ENCODE peak calls at places on chromosomes 12 and 14, in ten cellular contexts. One of them, this sample, is unnamed.

GRCh38 chr14:96649327-96649601 is 147.1 kb downstream of the PAPOLA start:
- DNase-seq in heart right ventricle: no peak
- DNase-seq in suprapubic skin: no peak
- DNase-seq in fibroblast of the aortic adventitia: no peak
- DNase-seq in PC-3: no peak
- DNase-seq in GM06990: no peak
- DNase-seq in HL-60: no peak
- DNase-seq in AG10803: no peak
- DNase-seq in BJ: no peak
- DNase-seq in left ventricle myocardium inferior: no peak
- DNase-seq in this sample: no peak

GRCh38 chr14:61229475-61229888 is 51.7 kb downstream of the TMEM30B start:
- DNase-seq in heart right ventricle: no peak
- DNase-seq in suprapubic skin: no peak
- DNase-seq in fibroblast of the aortic adventitia: no peak
- DNase-seq in PC-3: peak; percentile 22
- DNase-seq in GM06990: no peak
- DNase-seq in HL-60: no peak
- DNase-seq in AG10803: no peak
- DNase-seq in BJ: no peak
- DNase-seq in left ventricle myocardium inferior: no peak
- DNase-seq in this sample: peak; percentile 32

GRCh38 chr12:18171571-18171970 is 81.6 kb upstream of the RERGL start:
- DNase-seq in heart right ventricle: no peak
- DNase-seq in suprapubic skin: no peak
- DNase-seq in fibroblast of the aortic adventitia: peak; percentile 55
- DNase-seq in PC-3: peak; percentile 1
- DNase-seq in GM06990: no peak
- DNase-seq in HL-60: no peak
- DNase-seq in AG10803: peak; percentile 59
- DNase-seq in BJ: no peak
- DNase-seq in left ventricle myocardium inferior: no peak
- DNase-seq in this sample: peak; percentile 63

GRCh38 chr14:65106316-65106715 is 4.0 kb upstream of the MAX start:
- DNase-seq in heart right ventricle: no peak
- DNase-seq in suprapubic skin: no peak
- DNase-seq in fibroblast of the aortic adventitia: no peak
- DNase-seq in PC-3: no peak
- DNase-seq in GM06990: no peak
- DNase-seq in HL-60: no peak
- DNase-seq in AG10803: no peak
- DNase-seq in BJ: no peak
- DNase-seq in left ventricle myocardium inferior: no peak
- DNase-seq in this sample: no peak

GRCh38 chr12:3520168-3520567 is 29.2 kb downstream of the PRMT8 start:
- DNase-seq in heart right ventricle: peak; percentile 45
- DNase-seq in suprapubic skin: no peak
- DNase-seq in fibroblast of the aortic adventitia: no peak
- DNase-seq in PC-3: peak; percentile 1
- DNase-seq in GM06990: no peak
- DNase-seq in HL-60: no peak
- DNase-seq in AG10803: no peak
- DNase-seq in BJ: no peak
- DNase-seq in left ventricle myocardium inferior: peak; percentile 57
- DNase-seq in this sample: no peak

GRCh38 chr12:47190271-47190750 is 110.6 kb upstream of the AMIGO2 start:
- DNase-seq in heart right ventricle: no peak
- DNase-seq in suprapubic skin: no peak
- DNase-seq in fibroblast of the aortic adventitia: peak; percentile 53
- DNase-seq in PC-3: peak; percentile 56
- DNase-seq in GM06990: no peak
- DNase-seq in HL-60: peak; percentile 9
- DNase-seq in AG10803: peak; percentile 40
- DNase-seq in BJ: no peak
- DNase-seq in left ventricle myocardium inferior: no peak
- DNase-seq in this sample: peak; percentile 86

GRCh38 chr14:55605793-55606192 is 25.8 kb downstream of the KTN1 start:
- DNase-seq in heart right ventricle: no peak
- DNase-seq in suprapubic skin: no peak
- DNase-seq in fibroblast of the aortic adventitia: peak; percentile 38
- DNase-seq in PC-3: peak; percentile 74
- DNase-seq in GM06990: no peak
- DNase-seq in HL-60: no peak
- DNase-seq in AG10803: peak; percentile 34
- DNase-seq in BJ: no peak
- DNase-seq in left ventricle myocardium inferior: no peak
- DNase-seq in this sample: peak; percentile 57

GRCh38 chr12:15982471-15982870 is 71.3 kb downstream of the DERA start:
- DNase-seq in heart right ventricle: no peak
- DNase-seq in suprapubic skin: no peak
- DNase-seq in fibroblast of the aortic adventitia: peak; percentile 75
- DNase-seq in PC-3: peak; percentile 46
- DNase-seq in GM06990: no peak
- DNase-seq in HL-60: no peak
- DNase-seq in AG10803: peak; percentile 71
- DNase-seq in BJ: no peak
- DNase-seq in left ventricle myocardium inferior: no peak
- DNase-seq in this sample: peak; percentile 61

GRCh38 chr12:19937161-19937560 is 431.2 kb upstream of the PDE3A start:
- DNase-seq in heart right ventricle: no peak
- DNase-seq in suprapubic skin: no peak
- DNase-seq in fibroblast of the aortic adventitia: no peak
- DNase-seq in PC-3: no peak
- DNase-seq in GM06990: no peak
- DNase-seq in HL-60: no peak
- DNase-seq in AG10803: no peak
- DNase-seq in BJ: no peak
- DNase-seq in left ventricle myocardium inferior: no peak
- DNase-seq in this sample: no peak

GRCh38 chr12:7144414-7145120 is 14.4 kb downstream of the CLSTN3 start:
- DNase-seq in heart right ventricle: no peak
- DNase-seq in suprapubic skin: peak; percentile 38
- DNase-seq in fibroblast of the aortic adventitia: peak; percentile 66
- DNase-seq in PC-3: peak; percentile 48
- DNase-seq in GM06990: no peak
- DNase-seq in HL-60: no peak
- DNase-seq in AG10803: peak; percentile 49
- DNase-seq in BJ: no peak
- DNase-seq in left ventricle myocardium inferior: no peak
- DNase-seq in this sample: peak; percentile 58

GRCh38 chr12:46609281-46609623 is 216.5 kb downstream of the SLC38A4 start:
- DNase-seq in heart right ventricle: no peak
- DNase-seq in suprapubic skin: no peak
- DNase-seq in fibroblast of the aortic adventitia: no peak
- DNase-seq in PC-3: no peak
- DNase-seq in GM06990: no peak
- DNase-seq in HL-60: no peak
- DNase-seq in AG10803: no peak
- DNase-seq in BJ: no peak
- DNase-seq in left ventricle myocardium inferior: no peak
- DNase-seq in this sample: no peak

GRCh38 chr12:6821674-6822433 is at the start of gene GPR162:
- DNase-seq in heart right ventricle: peak; percentile 63
- DNase-seq in suprapubic skin: peak; percentile 74
- DNase-seq in fibroblast of the aortic adventitia: peak; percentile 48
- DNase-seq in PC-3: no peak
- DNase-seq in GM06990: no peak
- DNase-seq in HL-60: peak; percentile 59
- DNase-seq in AG10803: peak; percentile 33
- DNase-seq in BJ: no peak
- DNase-seq in left ventricle myocardium inferior: peak; percentile 72
- DNase-seq in this sample: peak; percentile 65

GRCh38 chr12:1104088-1104800 is 113.2 kb downstream of the ERC1 start:
- DNase-seq in heart right ventricle: no peak
- DNase-seq in suprapubic skin: no peak
- DNase-seq in fibroblast of the aortic adventitia: no peak
- DNase-seq in PC-3: no peak
- DNase-seq in GM06990: no peak
- DNase-seq in HL-60: no peak
- DNase-seq in AG10803: no peak
- DNase-seq in BJ: no peak
- DNase-seq in left ventricle myocardium inferior: no peak
- DNase-seq in this sample: no peak

GRCh38 chr14:36056846-36057245 is 119.7 kb downstream of the PTCSC3 start:
- DNase-seq in heart right ventricle: no peak
- DNase-seq in suprapubic skin: no peak
- DNase-seq in fibroblast of the aortic adventitia: no peak
- DNase-seq in PC-3: no peak
- DNase-seq in GM06990: no peak
- DNase-seq in HL-60: no peak
- DNase-seq in AG10803: no peak
- DNase-seq in BJ: no peak
- DNase-seq in left ventricle myocardium inferior: no peak
- DNase-seq in this sample: no peak

GRCh38 chr14:26855051-26855753 is 257.4 kb upstream of the NOVA1 start:
- DNase-seq in heart right ventricle: no peak
- DNase-seq in suprapubic skin: no peak
- DNase-seq in fibroblast of the aortic adventitia: peak; percentile 68
- DNase-seq in PC-3: peak; percentile 57
- DNase-seq in GM06990: no peak
- DNase-seq in HL-60: no peak
- DNase-seq in AG10803: peak; percentile 55
- DNase-seq in BJ: no peak
- DNase-seq in left ventricle myocardium inferior: no peak
- DNase-seq in this sample: no peak

GRCh38 chr14:82621881-82622450 is 1088.3 kb upstream of the SEL1L start:
- DNase-seq in heart right ventricle: no peak
- DNase-seq in suprapubic skin: no peak
- DNase-seq in fibroblast of the aortic adventitia: no peak
- DNase-seq in PC-3: no peak
- DNase-seq in GM06990: no peak
- DNase-seq in HL-60: no peak
- DNase-seq in AG10803: no peak
- DNase-seq in BJ: no peak
- DNase-seq in left ventricle myocardium inferior: no peak
- DNase-seq in this sample: no peak
- TF ChIP-seq CTCF in heart right ventricle: no peak
- TF ChIP-seq CTCF in suprapubic skin: no peak
- TF ChIP-seq CTCF in fibroblast of the aortic adventitia: no peak
- TF ChIP-seq CTCF in PC-3: no peak
- TF ChIP-seq CTCF in GM06990: no peak
- TF ChIP-seq CTCF in HL-60: no peak
- TF ChIP-seq CTCF in AG10803: no peak
- TF ChIP-seq CTCF in BJ: no peak
- TF ChIP-seq CTCF in left ventricle myocardium inferior: no peak
- TF ChIP-seq CTCF in this sample: no peak

DNA sequence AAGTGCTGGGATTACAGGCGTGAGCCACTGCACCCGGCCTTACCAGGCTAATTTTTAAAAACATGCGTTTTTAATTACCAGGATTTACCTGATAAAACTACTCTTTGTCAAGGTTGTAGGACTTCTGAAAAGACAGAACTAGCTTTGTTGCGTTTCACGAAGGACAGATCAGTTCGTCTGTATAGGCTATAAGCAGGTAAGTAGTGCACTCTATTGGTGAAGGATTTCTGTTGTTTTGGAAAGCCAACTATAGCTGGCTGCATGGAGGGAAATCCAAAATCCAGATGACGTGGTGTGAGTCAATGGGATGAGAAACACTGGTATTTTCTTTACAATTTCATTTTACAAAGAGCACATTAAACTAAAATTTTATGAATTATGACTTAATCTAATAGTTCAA is 14.6 kb downstream of the GNPNAT1 start:
- DNase-seq in heart right ventricle: no peak
- DNase-seq in suprapubic skin: no peak
- DNase-seq in fibroblast of the aortic adventitia: no peak
- DNase-seq in PC-3: no peak
- DNase-seq in GM06990: no peak
- DNase-seq in HL-60: no peak
- DNase-seq in AG10803: no peak
- DNase-seq in BJ: no peak
- DNase-seq in left ventricle myocardium inferior: no peak
- DNase-seq in this sample: no peak
- TF ChIP-seq CTCF in heart right ventricle: no peak
- TF ChIP-seq CTCF in suprapubic skin: no peak
- TF ChIP-seq CTCF in fibroblast of the aortic adventitia: no peak
- TF ChIP-seq CTCF in PC-3: no peak
- TF ChIP-seq CTCF in GM06990: no peak
- TF ChIP-seq CTCF in HL-60: no peak
- TF ChIP-seq CTCF in AG10803: no peak
- TF ChIP-seq CTCF in BJ: no peak
- TF ChIP-seq CTCF in left ventricle myocardium inferior: no peak
- TF ChIP-seq CTCF in this sample: no peak

GRCh38 chr14:93163570-93163969 is 21.1 kb downstream of the MOAP1 start:
- DNase-seq in heart right ventricle: no peak
- DNase-seq in suprapubic skin: no peak
- DNase-seq in fibroblast of the aortic adventitia: no peak
- DNase-seq in PC-3: no peak
- DNase-seq in GM06990: peak; percentile 40
- DNase-seq in HL-60: no peak
- DNase-seq in AG10803: no peak
- DNase-seq in BJ: no peak
- DNase-seq in left ventricle myocardium inferior: no peak
- DNase-seq in this sample: no peak

GRCh38 chr14:93156693-93157369 is 27.9 kb downstream of the MOAP1 start:
- DNase-seq in heart right ventricle: no peak
- DNase-seq in suprapubic skin: no peak
- DNase-seq in fibroblast of the aortic adventitia: no peak
- DNase-seq in PC-3: peak; percentile 39
- DNase-seq in GM06990: no peak
- DNase-seq in HL-60: no peak
- DNase-seq in AG10803: no peak
- DNase-seq in BJ: no peak
- DNase-seq in left ventricle myocardium inferior: no peak
- DNase-seq in this sample: no peak

GRCh38 chr14:93161411-93161940 is 23.2 kb downstream of the MOAP1 start:
- DNase-seq in heart right ventricle: no peak
- DNase-seq in suprapubic skin: no peak
- DNase-seq in fibroblast of the aortic adventitia: no peak
- DNase-seq in PC-3: no peak
- DNase-seq in GM06990: no peak
- DNase-seq in HL-60: no peak
- DNase-seq in AG10803: no peak
- DNase-seq in BJ: no peak
- DNase-seq in left ventricle myocardium inferior: no peak
- DNase-seq in this sample: no peak

GRCh38 chr14:93155667-93156066 is 29.0 kb downstream of the MOAP1 start:
- DNase-seq in heart right ventricle: no peak
- DNase-seq in suprapubic skin: no peak
- DNase-seq in fibroblast of the aortic adventitia: no peak
- DNase-seq in PC-3: peak; percentile 73
- DNase-seq in GM06990: no peak
- DNase-seq in HL-60: no peak
- DNase-seq in AG10803: no peak
- DNase-seq in BJ: no peak
- DNase-seq in left ventricle myocardium inferior: no peak
- DNase-seq in this sample: no peak

GRCh38 chr14:93160353-93160801 is 24.3 kb downstream of the MOAP1 start:
- DNase-seq in heart right ventricle: no peak
- DNase-seq in suprapubic skin: no peak
- DNase-seq in fibroblast of the aortic adventitia: peak; percentile 10
- DNase-seq in PC-3: peak; percentile 64
- DNase-seq in GM06990: no peak
- DNase-seq in HL-60: no peak
- DNase-seq in AG10803: no peak
- DNase-seq in BJ: no peak
- DNase-seq in left ventricle myocardium inferior: no peak
- DNase-seq in this sample: no peak
- TF ChIP-seq CTCF in heart right ventricle: peak; percentile 31
- TF ChIP-seq CTCF in suprapubic skin: no peak
- TF ChIP-seq CTCF in fibroblast of the aortic adventitia: peak; percentile 58
- TF ChIP-seq CTCF in PC-3: peak; percentile 57
- TF ChIP-seq CTCF in GM06990: peak; percentile 39
- TF ChIP-seq CTCF in HL-60: peak; percentile 18
- TF ChIP-seq CTCF in AG10803: peak; percentile 45
- TF ChIP-seq CTCF in BJ: peak; percentile 56
- TF ChIP-seq CTCF in left ventricle myocardium inferior: peak; percentile 49
- TF ChIP-seq CTCF in this sample: peak; percentile 49

GRCh38 chr14:50342211-50343080 is 30.3 kb downstream of the DMAC2L start:
- DNase-seq in heart right ventricle: peak; percentile 60
- DNase-seq in suprapubic skin: no peak
- DNase-seq in fibroblast of the aortic adventitia: peak; percentile 64
- DNase-seq in PC-3: peak; percentile 86
- DNase-seq in GM06990: peak; percentile 45
- DNase-seq in HL-60: no peak
- DNase-seq in AG10803: peak; percentile 94
- DNase-seq in BJ: peak; percentile 58
- DNase-seq in left ventricle myocardium inferior: peak; percentile 51
- DNase-seq in this sample: peak; percentile 81
- TF ChIP-seq CTCF in heart right ventricle: peak; percentile 32
- TF ChIP-seq CTCF in suprapubic skin: no peak
- TF ChIP-seq CTCF in fibroblast of the aortic adventitia: peak; percentile 19
- TF ChIP-seq CTCF in PC-3: peak; percentile 72
- TF ChIP-seq CTCF in GM06990: peak; percentile 37
- TF ChIP-seq CTCF in HL-60: no peak
- TF ChIP-seq CTCF in AG10803: peak; percentile 64
- TF ChIP-seq CTCF in BJ: peak; percentile 40
- TF ChIP-seq CTCF in left ventricle myocardium inferior: peak; percentile 52
- TF ChIP-seq CTCF in this sample: no peak

This sample was measured in fibroblast of lung.